ENCODE peak calls at places on chromosomes 6 and 20, in four cellular contexts. X is HEK293T; N is left lobe of liver; Y is stimulated activated CD4-positive, alpha-beta T cell treated with anti-CD3 and anti-CD28 coated beads, Interleukin-1b, Interleukin-23, amount 100 ng/mL, for 24 hours. F is an unnamed sample.

GRCh38 chr6:136173519-136174507 is 76.3 kb downstream of the MTFR2 start:
- DNase-seq in Y (no peak), X (no peak), N (peak; percentile 50), F (no peak)

GRCh38 chr20:461254-462198 is 807 bp downstream of the TBC1D20 start:
- DNase-seq in X (peak; percentile 50), N (no peak), Y (no peak), F (no peak)

GRCh38 chr6:6565069-6565468 is 23.5 kb upstream of the LY86 start:
- DNase-seq in X (no peak), Y (no peak), N (no peak), F (no peak)

GRCh38 chr6:30820196-30820595 is 64.1 kb upstream of the DDR1 start:
- DNase-seq in N (no peak), X (no peak), Y (no peak), F (no peak)

GRCh38 chr6:167676666-167677421 is 149.9 kb upstream of the AFDN start:
- DNase-seq in N (no peak), X (no peak), Y (no peak), F (no peak)

GRCh38 chr6:3766219-3766618 is 14.7 kb upstream of the PXDC1 start:
- DNase-seq in X (no peak), N (no peak), Y (no peak), F (no peak)

GRCh38 chr6:38488876-38489275 is 150.9 kb downstream of the BTBD9 start:
- DNase-seq in Y (no peak), N (no peak), X (no peak), F (no peak)

GRCh38 chr6:111683749-111684267 is 78.1 kb upstream of the TRAF3IP2 start:
- DNase-seq in X (no peak), N (no peak), Y (no peak), F (no peak)

GRCh38 chr6:7058250-7058923 is 49.4 kb upstream of the RREB1 start:
- DNase-seq in N (peak; percentile 67), X (no peak), Y (no peak), F (no peak)

GRCh38 chr6:140320799-140321099 is 946.3 kb upstream of the CITED2 start:
- DNase-seq in N (no peak), Y (no peak), X (no peak), F (no peak)

GRCh38 chr20:44683263-44684046 is 31.7 kb upstream of the CCN5 start:
- DNase-seq in Y (no peak), N (peak; percentile 58), X (peak; percentile 76), F (peak; percentile 83)

GRCh38 chr20:42063176-42063575 is 445.0 kb upstream of the CHD6 start:
- DNase-seq in X (no peak), Y (no peak), N (no peak), F (no peak)

GRCh38 chr6:40443842-40444241 is 143.3 kb downstream of the LRFN2 start:
- DNase-seq in X (no peak), Y (no peak), N (no peak), F (no peak)

GRCh38 chr20:19433371-19434316 is 221.2 kb downstream of the SLC24A3 start:
- DNase-seq in N (no peak), X (no peak), Y (no peak), F (no peak)

GRCh38 chr6:42010909-42011308 is 39.4 kb upstream of the TAF8 start:
- DNase-seq in Y (no peak), X (no peak), N (no peak), F (no peak)

GRCh38 chr6:82711992-82712788 is 348.6 kb downstream of the TPBG start:
- DNase-seq in Y (no peak), N (no peak), X (no peak), F (no peak)

GRCh38 chr6:11232968-11233626 is 629 bp upstream of the NEDD9 start:
- DNase-seq in X (peak; percentile 12), N (no peak), Y (no peak), F (no peak)

F was measured in H1.